ENCODE peak calls at places on chromosome 7, in eight cellular contexts. One of them, this sample, is unnamed.

GRCh38 chr7:90834771-90835170 is 238.7 kb downstream of the CDK14 start:
- DNase-seq in neural progenitor cell: peak
- DNase-seq in fibroblast of lung: no peak
- DNase-seq in endothelial cell: no peak
- DNase-seq in upper lobe of right lung: no peak
- DNase-seq in mesothelial cell of epicardium: no peak
- DNase-seq in GM12878: no peak
- DNase-seq in WTC11: no peak
- DNase-seq in this sample: no peak

GRCh38 chr7:91348686-91349085 is 84.5 kb downstream of the FZD1 start:
- DNase-seq in GM12878: no peak
- DNase-seq in fibroblast of lung: no peak
- DNase-seq in neural progenitor cell: no peak
- DNase-seq in mesothelial cell of epicardium: no peak
- DNase-seq in endothelial cell: peak
- DNase-seq in upper lobe of right lung: no peak
- DNase-seq in WTC11: no peak
- DNase-seq in this sample: no peak

GRCh38 chr7:158424531-158424930 is 163.1 kb downstream of the PTPRN2 start:
- DNase-seq in WTC11: no peak
- DNase-seq in neural progenitor cell: no peak
- DNase-seq in upper lobe of right lung: peak
- DNase-seq in fibroblast of lung: no peak
- DNase-seq in GM12878: no peak
- DNase-seq in mesothelial cell of epicardium: no peak
- DNase-seq in endothelial cell: no peak
- DNase-seq in this sample: no peak

GRCh38 chr7:106166651-106167342 is 54.7 kb upstream of the SYPL1 start:
- DNase-seq in fibroblast of lung: peak
- DNase-seq in neural progenitor cell: peak
- DNase-seq in WTC11: peak
- DNase-seq in GM12878: no peak
- DNase-seq in mesothelial cell of epicardium: no peak
- DNase-seq in upper lobe of right lung: no peak
- DNase-seq in endothelial cell: peak
- DNase-seq in this sample: peak

GRCh38 chr7:51028128-51028830 is 245.6 kb upstream of the GRB10 start:
- DNase-seq in WTC11: no peak
- DNase-seq in mesothelial cell of epicardium: no peak
- DNase-seq in fibroblast of lung: no peak
- DNase-seq in GM12878: no peak
- DNase-seq in neural progenitor cell: no peak
- DNase-seq in upper lobe of right lung: peak
- DNase-seq in endothelial cell: no peak
- DNase-seq in this sample: no peak

GRCh38 chr7:139691253-139691781 is 86.5 kb downstream of the HIPK2 start:
- DNase-seq in endothelial cell: no peak
- DNase-seq in WTC11: no peak
- DNase-seq in fibroblast of lung: peak
- DNase-seq in mesothelial cell of epicardium: no peak
- DNase-seq in GM12878: no peak
- DNase-seq in upper lobe of right lung: no peak
- DNase-seq in neural progenitor cell: no peak
- DNase-seq in this sample: peak

GRCh38 chr7:140314571-140315480 is 83.5 kb downstream of the SLC37A3 start:
- DNase-seq in mesothelial cell of epicardium: no peak
- DNase-seq in WTC11: no peak
- DNase-seq in upper lobe of right lung: no peak
- DNase-seq in endothelial cell: no peak
- DNase-seq in neural progenitor cell: no peak
- DNase-seq in fibroblast of lung: peak
- DNase-seq in GM12878: no peak
- DNase-seq in this sample: no peak

GRCh38 chr7:39355664-39356063 is 210.5 kb upstream of the YAE1 start:
- DNase-seq in WTC11: no peak
- DNase-seq in upper lobe of right lung: no peak
- DNase-seq in neural progenitor cell: no peak
- DNase-seq in mesothelial cell of epicardium: no peak
- DNase-seq in fibroblast of lung: no peak
- DNase-seq in endothelial cell: no peak
- DNase-seq in GM12878: no peak
- DNase-seq in this sample: no peak

GRCh38 chr7:132451161-132451560 is 125.1 kb downstream of the PLXNA4 start:
- DNase-seq in WTC11: no peak
- DNase-seq in GM12878: no peak
- DNase-seq in upper lobe of right lung: no peak
- DNase-seq in neural progenitor cell: no peak
- DNase-seq in mesothelial cell of epicardium: no peak
- DNase-seq in endothelial cell: no peak
- DNase-seq in fibroblast of lung: no peak
- DNase-seq in this sample: no peak

GRCh38 chr7:70647801-70648491 is 484.0 kb upstream of the GALNT17 start:
- DNase-seq in neural progenitor cell: no peak
- DNase-seq in fibroblast of lung: no peak
- DNase-seq in WTC11: no peak
- DNase-seq in mesothelial cell of epicardium: no peak
- DNase-seq in upper lobe of right lung: no peak
- DNase-seq in GM12878: peak
- DNase-seq in endothelial cell: no peak
- DNase-seq in this sample: no peak

GRCh38 chr7:78171398-78171797 is 372.8 kb downstream of the PHTF2 start:
- DNase-seq in mesothelial cell of epicardium: no peak
- DNase-seq in neural progenitor cell: no peak
- DNase-seq in GM12878: no peak
- DNase-seq in fibroblast of lung: no peak
- DNase-seq in WTC11: no peak
- DNase-seq in endothelial cell: no peak
- DNase-seq in upper lobe of right lung: no peak
- DNase-seq in this sample: no peak

GRCh38 chr7:98354511-98355249 is 46.2 kb downstream of the BAIAP2L1 start:
- DNase-seq in upper lobe of right lung: peak
- DNase-seq in WTC11: no peak
- DNase-seq in mesothelial cell of epicardium: no peak
- DNase-seq in GM12878: no peak
- DNase-seq in endothelial cell: no peak
- DNase-seq in fibroblast of lung: peak
- DNase-seq in neural progenitor cell: no peak
- DNase-seq in this sample: peak

GRCh38 chr7:116526897-116527296 is 2.1 kb downstream of the CAV1 start:
- DNase-seq in neural progenitor cell: no peak
- DNase-seq in upper lobe of right lung: no peak
- DNase-seq in GM12878: no peak
- DNase-seq in endothelial cell: no peak
- DNase-seq in fibroblast of lung: no peak
- DNase-seq in mesothelial cell of epicardium: no peak
- DNase-seq in WTC11: no peak
- DNase-seq in this sample: peak

GRCh38 chr7:108335264-108335918 is 120.8 kb downstream of the NRCAM start:
- DNase-seq in neural progenitor cell: no peak
- DNase-seq in WTC11: no peak
- DNase-seq in fibroblast of lung: peak
- DNase-seq in GM12878: no peak
- DNase-seq in endothelial cell: peak
- DNase-seq in upper lobe of right lung: no peak
- DNase-seq in mesothelial cell of epicardium: peak
- DNase-seq in this sample: peak

GRCh38 chr7:151291206-151291605 is 42.7 kb upstream of the SMARCD3 start:
- DNase-seq in upper lobe of right lung: no peak
- DNase-seq in GM12878: no peak
- DNase-seq in mesothelial cell of epicardium: no peak
- DNase-seq in fibroblast of lung: no peak
- DNase-seq in endothelial cell: no peak
- DNase-seq in WTC11: no peak
- DNase-seq in neural progenitor cell: no peak
- DNase-seq in this sample: peak

GRCh38 chr7:129874722-129875121 is 78.0 kb downstream of the UBE2H start:
- DNase-seq in fibroblast of lung: no peak
- DNase-seq in neural progenitor cell: no peak
- DNase-seq in upper lobe of right lung: no peak
- DNase-seq in WTC11: no peak
- DNase-seq in mesothelial cell of epicardium: no peak
- DNase-seq in endothelial cell: no peak
- DNase-seq in GM12878: no peak
- DNase-seq in this sample: no peak

GRCh38 chr7:76998263-76998666 is 33.9 kb downstream of the SPDYE17 start:
- DNase-seq in fibroblast of lung: no peak
- DNase-seq in GM12878: no peak
- DNase-seq in mesothelial cell of epicardium: no peak
- DNase-seq in neural progenitor cell: no peak
- DNase-seq in endothelial cell: no peak
- DNase-seq in WTC11: no peak
- DNase-seq in upper lobe of right lung: peak
- DNase-seq in this sample: no peak

GRCh38 chr7:41425926-41426325 is 277.0 kb downstream of the INHBA start:
- DNase-seq in upper lobe of right lung: no peak
- DNase-seq in WTC11: no peak
- DNase-seq in endothelial cell: no peak
- DNase-seq in neural progenitor cell: no peak
- DNase-seq in fibroblast of lung: peak
- DNase-seq in GM12878: no peak
- DNase-seq in mesothelial cell of epicardium: no peak
- DNase-seq in this sample: peak

GRCh38 chr7:147759327-147759943 is 831.1 kb upstream of the C7orf33 start:
- DNase-seq in fibroblast of lung: no peak
- DNase-seq in WTC11: no peak
- DNase-seq in neural progenitor cell: no peak
- DNase-seq in endothelial cell: no peak
- DNase-seq in upper lobe of right lung: no peak
- DNase-seq in GM12878: no peak
- DNase-seq in mesothelial cell of epicardium: no peak
- DNase-seq in this sample: no peak

GRCh38 chr7:103469095-103469948 is 23.3 kb upstream of the SLC26A5 start:
- DNase-seq in mesothelial cell of epicardium: no peak
- DNase-seq in WTC11: no peak
- DNase-seq in neural progenitor cell: no peak
- DNase-seq in upper lobe of right lung: no peak
- DNase-seq in GM12878: no peak
- DNase-seq in endothelial cell: no peak
- DNase-seq in fibroblast of lung: no peak
- DNase-seq in this sample: no peak

GRCh38 chr7:38796636-38797501 is 112.1 kb downstream of the VPS41 start:
- DNase-seq in upper lobe of right lung: no peak
- DNase-seq in GM12878: peak
- DNase-seq in endothelial cell: peak
- DNase-seq in fibroblast of lung: peak
- DNase-seq in mesothelial cell of epicardium: no peak
- DNase-seq in WTC11: peak
- DNase-seq in neural progenitor cell: peak
- DNase-seq in this sample: peak

GRCh38 chr7:42618649-42619315 is 293.1 kb downstream of the C7orf25 start:
- DNase-seq in GM12878: no peak
- DNase-seq in upper lobe of right lung: no peak
- DNase-seq in WTC11: no peak
- DNase-seq in fibroblast of lung: no peak
- DNase-seq in endothelial cell: no peak
- DNase-seq in mesothelial cell of epicardium: no peak
- DNase-seq in neural progenitor cell: no peak
- DNase-seq in this sample: no peak

GRCh38 chr7:42614636-42615035 is 297.2 kb downstream of the C7orf25 start:
- DNase-seq in upper lobe of right lung: no peak
- DNase-seq in WTC11: no peak
- DNase-seq in fibroblast of lung: no peak
- DNase-seq in neural progenitor cell: no peak
- DNase-seq in GM12878: no peak
- DNase-seq in mesothelial cell of epicardium: no peak
- DNase-seq in endothelial cell: no peak
- DNase-seq in this sample: no peak

GRCh38 chr7:42621543-42622219 is 290.2 kb downstream of the C7orf25 start:
- DNase-seq in upper lobe of right lung: no peak
- DNase-seq in WTC11: no peak
- DNase-seq in mesothelial cell of epicardium: no peak
- DNase-seq in neural progenitor cell: no peak
- DNase-seq in fibroblast of lung: peak
- DNase-seq in GM12878: no peak
- DNase-seq in endothelial cell: no peak
- DNase-seq in this sample: no peak

GRCh38 chr7:42617071-42617705 is 294.7 kb downstream of the C7orf25 start:
- DNase-seq in mesothelial cell of epicardium: no peak
- DNase-seq in upper lobe of right lung: no peak
- DNase-seq in fibroblast of lung: peak
- DNase-seq in neural progenitor cell: peak
- DNase-seq in WTC11: no peak
- DNase-seq in GM12878: no peak
- DNase-seq in endothelial cell: no peak
- DNase-seq in this sample: no peak

GRCh38 chr7:42617781-42618457 is 294.0 kb downstream of the C7orf25 start:
- DNase-seq in endothelial cell: no peak
- DNase-seq in fibroblast of lung: peak
- DNase-seq in WTC11: peak
- DNase-seq in upper lobe of right lung: no peak
- DNase-seq in GM12878: no peak
- DNase-seq in neural progenitor cell: peak
- DNase-seq in mesothelial cell of epicardium: no peak
- DNase-seq in this sample: no peak
- TF ChIP-seq CTCF in endothelial cell: no peak
- TF ChIP-seq CTCF in fibroblast of lung: peak
- TF ChIP-seq CTCF in WTC11: peak
- TF ChIP-seq CTCF in upper lobe of right lung: no peak
- TF ChIP-seq CTCF in GM12878: no peak
- TF ChIP-seq CTCF in neural progenitor cell: peak
- TF ChIP-seq CTCF in mesothelial cell of epicardium: no peak
- TF ChIP-seq CTCF in this sample: no peak

GRCh38 chr7:23418046-23418445 is 52.2 kb downstream of the IGF2BP3 start:
- DNase-seq in fibroblast of lung: peak
- DNase-seq in upper lobe of right lung: no peak
- DNase-seq in mesothelial cell of epicardium: no peak
- DNase-seq in endothelial cell: no peak
- DNase-seq in GM12878: no peak
- DNase-seq in neural progenitor cell: no peak
- DNase-seq in WTC11: no peak
- DNase-seq in this sample: peak
- TF ChIP-seq CTCF in fibroblast of lung: no peak
- TF ChIP-seq CTCF in upper lobe of right lung: no peak
- TF ChIP-seq CTCF in mesothelial cell of epicardium: no peak
- TF ChIP-seq CTCF in endothelial cell: no peak
- TF ChIP-seq CTCF in GM12878: no peak
- TF ChIP-seq CTCF in neural progenitor cell: no peak
- TF ChIP-seq CTCF in WTC11: no peak
- TF ChIP-seq CTCF in this sample: no peak

GRCh38 chr7:113008755-113009154 is 77.9 kb downstream of the GPR85 start:
- DNase-seq in mesothelial cell of epicardium: no peak
- DNase-seq in neural progenitor cell: no peak
- DNase-seq in fibroblast of lung: no peak
- DNase-seq in GM12878: no peak
- DNase-seq in WTC11: no peak
- DNase-seq in endothelial cell: no peak
- DNase-seq in upper lobe of right lung: no peak
- DNase-seq in this sample: no peak
- TF ChIP-seq CTCF in mesothelial cell of epicardium: no peak
- TF ChIP-seq CTCF in neural progenitor cell: no peak
- TF ChIP-seq CTCF in fibroblast of lung: no peak
- TF ChIP-seq CTCF in GM12878: no peak
- TF ChIP-seq CTCF in WTC11: no peak
- TF ChIP-seq CTCF in endothelial cell: no peak
- TF ChIP-seq CTCF in upper lobe of right lung: no peak
- TF ChIP-seq CTCF in this sample: no peak

GRCh38 chr7:17944720-17945119 is 4.4 kb upstream of the SNX13 start:
- DNase-seq in upper lobe of right lung: no peak
- DNase-seq in endothelial cell: no peak
- DNase-seq in fibroblast of lung: no peak
- DNase-seq in mesothelial cell of epicardium: no peak
- DNase-seq in GM12878: no peak
- DNase-seq in neural progenitor cell: no peak
- DNase-seq in WTC11: no peak
- DNase-seq in this sample: no peak
- TF ChIP-seq CTCF in upper lobe of right lung: no peak
- TF ChIP-seq CTCF in endothelial cell: peak
- TF ChIP-seq CTCF in fibroblast of lung: peak
- TF ChIP-seq CTCF in mesothelial cell of epicardium: no peak
- TF ChIP-seq CTCF in GM12878: peak
- TF ChIP-seq CTCF in neural progenitor cell: peak
- TF ChIP-seq CTCF in WTC11: no peak
- TF ChIP-seq CTCF in this sample: no peak